ENCODE peak calls at places on chromosomes 16 and 17, in ten cellular contexts. One of them, this sample, is unnamed.

GRCh38 chr17:6454495-6455320 is 10.5 kb downstream of the PIMREG start:
- DNase-seq in SJSA1: no peak
- DNase-seq in PC-9: no peak
- DNase-seq in uterus: no peak
- DNase-seq in neural progenitor cell: peak; percentile 60
- DNase-seq in heart left ventricle: no peak
- DNase-seq in CD8-positive, alpha-beta T cell: no peak
- DNase-seq in iPS DF 6.9: no peak
- DNase-seq in gastrocnemius medialis: no peak
- DNase-seq in lung: no peak
- DNase-seq in this sample: no peak

GRCh38 chr16:21710938-21711337 is 47.2 kb downstream of the OTOA start:
- DNase-seq in SJSA1: no peak
- DNase-seq in PC-9: no peak
- DNase-seq in uterus: no peak
- DNase-seq in neural progenitor cell: no peak
- DNase-seq in heart left ventricle: no peak
- DNase-seq in CD8-positive, alpha-beta T cell: no peak
- DNase-seq in iPS DF 6.9: no peak
- DNase-seq in gastrocnemius medialis: no peak
- DNase-seq in lung: no peak
- DNase-seq in this sample: no peak

GRCh38 chr17:48729335-48730239 is 1.0 kb upstream of the HOXB13 start:
- DNase-seq in SJSA1: no peak
- DNase-seq in PC-9: no peak
- DNase-seq in uterus: no peak
- DNase-seq in neural progenitor cell: no peak
- DNase-seq in heart left ventricle: no peak
- DNase-seq in CD8-positive, alpha-beta T cell: no peak
- DNase-seq in iPS DF 6.9: no peak
- DNase-seq in gastrocnemius medialis: no peak
- DNase-seq in lung: no peak
- DNase-seq in this sample: no peak

GRCh38 chr16:6018848-6019489 is 921.4 kb upstream of the EEF2KMT start:
- DNase-seq in SJSA1: no peak
- DNase-seq in PC-9: no peak
- DNase-seq in uterus: no peak
- DNase-seq in neural progenitor cell: peak; percentile 68
- DNase-seq in heart left ventricle: no peak
- DNase-seq in CD8-positive, alpha-beta T cell: no peak
- DNase-seq in iPS DF 6.9: no peak
- DNase-seq in gastrocnemius medialis: no peak
- DNase-seq in lung: no peak
- DNase-seq in this sample: no peak

GRCh38 chr16:50699345-50700159 is 6.1 kb downstream of the NOD2 start:
- DNase-seq in SJSA1: no peak
- DNase-seq in PC-9: peak; percentile 84
- DNase-seq in uterus: no peak
- DNase-seq in neural progenitor cell: no peak
- DNase-seq in heart left ventricle: no peak
- DNase-seq in CD8-positive, alpha-beta T cell: no peak
- DNase-seq in iPS DF 6.9: no peak
- DNase-seq in gastrocnemius medialis: peak; percentile 94
- DNase-seq in lung: no peak
- DNase-seq in this sample: peak; percentile 95

GRCh38 chr16:12120331-12120981 is 143.9 kb downstream of the SNX29 start:
- DNase-seq in SJSA1: peak; percentile 92
- DNase-seq in PC-9: no peak
- DNase-seq in uterus: no peak
- DNase-seq in neural progenitor cell: no peak
- DNase-seq in heart left ventricle: peak; percentile 63
- DNase-seq in CD8-positive, alpha-beta T cell: no peak
- DNase-seq in iPS DF 6.9: no peak
- DNase-seq in gastrocnemius medialis: peak; percentile 18
- DNase-seq in lung: no peak
- DNase-seq in this sample: no peak

GRCh38 chr17:15350777-15351486 is 9.5 kb upstream of the TEKT3 start:
- DNase-seq in SJSA1: no peak
- DNase-seq in PC-9: no peak
- DNase-seq in uterus: peak; percentile 50
- DNase-seq in neural progenitor cell: no peak
- DNase-seq in heart left ventricle: no peak
- DNase-seq in CD8-positive, alpha-beta T cell: no peak
- DNase-seq in iPS DF 6.9: no peak
- DNase-seq in gastrocnemius medialis: no peak
- DNase-seq in lung: no peak
- DNase-seq in this sample: no peak

GRCh38 chr17:64994281-64994680 is 62.3 kb downstream of the GNA13 start:
- DNase-seq in SJSA1: no peak
- DNase-seq in PC-9: peak; percentile 65
- DNase-seq in uterus: no peak
- DNase-seq in neural progenitor cell: no peak
- DNase-seq in heart left ventricle: no peak
- DNase-seq in CD8-positive, alpha-beta T cell: no peak
- DNase-seq in iPS DF 6.9: no peak
- DNase-seq in gastrocnemius medialis: no peak
- DNase-seq in lung: no peak
- DNase-seq in this sample: no peak

GRCh38 chr16:4083347-4083870 is 32.8 kb downstream of the ADCY9 start:
- DNase-seq in SJSA1: no peak
- DNase-seq in PC-9: no peak
- DNase-seq in uterus: no peak
- DNase-seq in neural progenitor cell: no peak
- DNase-seq in heart left ventricle: no peak
- DNase-seq in CD8-positive, alpha-beta T cell: no peak
- DNase-seq in iPS DF 6.9: no peak
- DNase-seq in gastrocnemius medialis: no peak
- DNase-seq in lung: no peak
- DNase-seq in this sample: no peak

GRCh38 chr17:57600092-57600491 is 145.0 kb downstream of the CCDC182 start:
- DNase-seq in SJSA1: no peak
- DNase-seq in PC-9: no peak
- DNase-seq in uterus: no peak
- DNase-seq in neural progenitor cell: no peak
- DNase-seq in heart left ventricle: no peak
- DNase-seq in CD8-positive, alpha-beta T cell: peak; percentile 52
- DNase-seq in iPS DF 6.9: no peak
- DNase-seq in gastrocnemius medialis: no peak
- DNase-seq in lung: no peak
- DNase-seq in this sample: no peak

GRCh38 chr16:70738083-70738977 is 52.5 kb upstream of the MTSS2 start:
- DNase-seq in SJSA1: peak; percentile 61
- DNase-seq in PC-9: no peak
- DNase-seq in uterus: peak; percentile 71
- DNase-seq in neural progenitor cell: peak; percentile 61
- DNase-seq in heart left ventricle: peak; percentile 78
- DNase-seq in CD8-positive, alpha-beta T cell: peak; percentile 58
- DNase-seq in iPS DF 6.9: no peak
- DNase-seq in gastrocnemius medialis: peak; percentile 93
- DNase-seq in lung: peak; percentile 69
- DNase-seq in this sample: peak; percentile 35

GRCh38 chr16:84907575-84907974 is 87.8 kb downstream of the CRISPLD2 start:
- DNase-seq in SJSA1: no peak
- DNase-seq in PC-9: no peak
- DNase-seq in uterus: peak; percentile 68
- DNase-seq in neural progenitor cell: no peak
- DNase-seq in heart left ventricle: peak; percentile 49
- DNase-seq in CD8-positive, alpha-beta T cell: no peak
- DNase-seq in iPS DF 6.9: no peak
- DNase-seq in gastrocnemius medialis: peak; percentile 57
- DNase-seq in lung: no peak
- DNase-seq in this sample: no peak

DNA sequence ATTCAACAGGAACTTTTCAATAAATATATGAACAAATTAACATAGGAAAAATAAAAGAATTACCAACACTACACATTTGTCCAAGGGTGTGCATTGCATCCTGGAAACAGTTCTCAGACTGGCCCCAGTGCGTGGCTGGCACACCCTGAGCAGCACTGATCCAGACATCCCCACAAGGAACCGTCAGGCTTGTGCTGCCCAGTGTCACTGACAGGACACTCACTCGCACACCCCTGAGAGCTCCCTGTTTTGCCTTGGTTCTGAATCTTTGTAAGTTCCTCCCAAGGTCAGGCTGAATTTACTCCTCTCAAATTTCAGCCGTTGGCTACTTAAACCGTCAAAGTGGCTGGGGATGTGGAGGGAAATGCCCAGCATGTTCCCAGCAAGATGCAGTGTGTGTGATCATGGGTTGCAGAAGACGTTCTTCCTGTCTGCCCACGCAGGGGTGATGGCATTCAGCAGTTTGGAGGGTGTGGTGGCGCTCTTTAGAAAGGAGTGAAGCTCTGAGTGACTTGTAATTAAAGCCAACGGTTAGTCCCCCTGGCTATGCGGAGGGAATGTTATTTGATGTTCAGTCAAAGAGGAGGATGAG is 1.7 kb downstream of the MT2A start:
- DNase-seq in SJSA1: peak; percentile 82
- DNase-seq in PC-9: peak; percentile 72
- DNase-seq in uterus: peak; percentile 40
- DNase-seq in neural progenitor cell: no peak
- DNase-seq in heart left ventricle: no peak
- DNase-seq in CD8-positive, alpha-beta T cell: peak; percentile 84
- DNase-seq in iPS DF 6.9: no peak
- DNase-seq in gastrocnemius medialis: peak; percentile 86
- DNase-seq in lung: peak; percentile 58
- DNase-seq in this sample: peak; percentile 85
- H3K4me1 ChIP-seq in SJSA1: peaks cover 82% of the 10 kb centered on the region
- H3K4me1 ChIP-seq in PC-9: peaks cover 96% of the 10 kb centered on the region
- H3K4me1 ChIP-seq in uterus: peaks cover 7% of the 10 kb centered on the region
- H3K4me1 ChIP-seq in neural progenitor cell: peaks cover 18% of the 10 kb centered on the region
- H3K4me1 ChIP-seq in heart left ventricle: peaks cover 63% of the 10 kb centered on the region
- H3K4me1 ChIP-seq in CD8-positive, alpha-beta T cell: peaks cover 37% of the 10 kb centered on the region
- H3K4me1 ChIP-seq in iPS DF 6.9: peaks cover 2% of the 10 kb centered on the region
- H3K4me1 ChIP-seq in gastrocnemius medialis: peaks cover 58% of the 10 kb centered on the region
- H3K4me1 ChIP-seq in lung: peaks cover 9% of the 10 kb centered on the region
- H3K4me1 ChIP-seq in this sample: peaks cover 30% of the 10 kb centered on the region

GRCh38 chr17:49741009-49741691 is 22.8 kb downstream of the FAM117A start:
- DNase-seq in SJSA1: no peak
- DNase-seq in PC-9: no peak
- DNase-seq in uterus: no peak
- DNase-seq in neural progenitor cell: no peak
- DNase-seq in heart left ventricle: no peak
- DNase-seq in CD8-positive, alpha-beta T cell: no peak
- DNase-seq in iPS DF 6.9: no peak
- DNase-seq in gastrocnemius medialis: no peak
- DNase-seq in lung: no peak
- DNase-seq in this sample: peak; percentile 77

GRCh38 chr17:49741692-49742076 is 22.2 kb downstream of the FAM117A start:
- DNase-seq in SJSA1: no peak
- DNase-seq in PC-9: no peak
- DNase-seq in uterus: no peak
- DNase-seq in neural progenitor cell: no peak
- DNase-seq in heart left ventricle: no peak
- DNase-seq in CD8-positive, alpha-beta T cell: no peak
- DNase-seq in iPS DF 6.9: no peak
- DNase-seq in gastrocnemius medialis: no peak
- DNase-seq in lung: no peak
- DNase-seq in this sample: no peak

GRCh38 chr17:49739662-49740271 is 24.2 kb downstream of the FAM117A start:
- DNase-seq in SJSA1: no peak
- DNase-seq in PC-9: no peak
- DNase-seq in uterus: peak; percentile 76
- DNase-seq in neural progenitor cell: no peak
- DNase-seq in heart left ventricle: peak; percentile 73
- DNase-seq in CD8-positive, alpha-beta T cell: peak; percentile 99
- DNase-seq in iPS DF 6.9: no peak
- DNase-seq in gastrocnemius medialis: peak; percentile 89
- DNase-seq in lung: peak; percentile 66
- DNase-seq in this sample: peak; percentile 30

GRCh38 chr17:49742256-49742655 is 21.7 kb downstream of the FAM117A start:
- DNase-seq in SJSA1: no peak
- DNase-seq in PC-9: peak; percentile 19
- DNase-seq in uterus: no peak
- DNase-seq in neural progenitor cell: no peak
- DNase-seq in heart left ventricle: no peak
- DNase-seq in CD8-positive, alpha-beta T cell: no peak
- DNase-seq in iPS DF 6.9: no peak
- DNase-seq in gastrocnemius medialis: no peak
- DNase-seq in lung: no peak
- DNase-seq in this sample: no peak

GRCh38 chr17:49738456-49739163 is 25.3 kb downstream of the FAM117A start:
- DNase-seq in SJSA1: no peak
- DNase-seq in PC-9: no peak
- DNase-seq in uterus: no peak
- DNase-seq in neural progenitor cell: no peak
- DNase-seq in heart left ventricle: no peak
- DNase-seq in CD8-positive, alpha-beta T cell: no peak
- DNase-seq in iPS DF 6.9: no peak
- DNase-seq in gastrocnemius medialis: peak; percentile 62
- DNase-seq in lung: no peak
- DNase-seq in this sample: no peak
- H3K27ac ChIP-seq in SJSA1: no peak overlapping the region
- H3K27ac ChIP-seq in PC-9: no peak overlapping the region
- H3K27ac ChIP-seq in uterus: peak overlapping the region; percentile 93
- H3K27ac ChIP-seq in neural progenitor cell: peak overlapping the region; percentile 60
- H3K27ac ChIP-seq in heart left ventricle: peak overlapping the region; percentile 49
- H3K27ac ChIP-seq in CD8-positive, alpha-beta T cell: peak overlapping the region; percentile 77
- H3K27ac ChIP-seq in iPS DF 6.9: no peak overlapping the region
- H3K27ac ChIP-seq in gastrocnemius medialis: peak overlapping the region; percentile 27
- H3K27ac ChIP-seq in lung: peak overlapping the region; percentile 7
- H3K27ac ChIP-seq in this sample: no peak overlapping the region

DNA sequence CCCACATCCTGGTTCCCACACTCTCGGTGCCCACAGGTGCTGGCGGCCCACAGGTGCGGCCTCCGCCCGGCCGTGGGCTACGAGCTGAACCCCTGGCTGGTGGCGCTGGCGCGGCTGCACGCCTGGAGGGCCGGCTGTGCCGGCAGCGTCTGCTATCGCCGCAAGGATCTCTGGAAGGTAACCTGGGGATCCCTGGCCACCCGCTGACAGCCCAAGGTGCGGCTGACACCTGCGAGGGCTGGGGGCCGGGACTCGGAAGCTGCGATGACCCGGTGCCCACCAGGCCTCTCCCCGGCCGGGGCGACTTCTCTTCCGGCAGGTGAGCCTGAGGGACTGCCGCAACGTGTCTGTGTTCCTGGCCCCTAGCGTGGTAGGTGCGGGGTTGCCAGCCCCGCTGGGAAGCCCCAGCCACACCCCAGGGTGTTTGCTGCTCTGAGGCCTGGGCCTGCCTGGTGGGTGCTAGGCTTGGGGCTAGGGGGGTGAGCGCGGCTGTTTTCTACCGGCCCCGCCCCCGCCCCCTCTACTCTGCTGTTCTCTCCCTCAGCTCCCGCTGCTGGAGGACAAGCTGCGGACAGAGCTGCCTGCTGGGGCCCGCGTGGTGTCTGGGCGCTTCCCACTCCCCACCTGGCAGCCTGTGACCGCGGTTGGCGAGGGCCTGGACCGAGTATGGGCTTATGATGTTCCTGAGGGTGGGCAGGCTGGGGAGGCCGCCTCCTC is 977 bp downstream of the ANTKMT start:
- DNase-seq in SJSA1: no peak
- DNase-seq in PC-9: no peak
- DNase-seq in uterus: no peak
- DNase-seq in neural progenitor cell: no peak
- DNase-seq in heart left ventricle: no peak
- DNase-seq in CD8-positive, alpha-beta T cell: peak; percentile 65
- DNase-seq in iPS DF 6.9: no peak
- DNase-seq in gastrocnemius medialis: no peak
- DNase-seq in lung: no peak
- DNase-seq in this sample: no peak
- H3K4me1 ChIP-seq in SJSA1: peaks cover 34% of the 10 kb centered on the region
- H3K4me1 ChIP-seq in PC-9: peaks cover 25% of the 10 kb centered on the region
- H3K4me1 ChIP-seq in uterus: peaks cover 21% of the 10 kb centered on the region
- H3K4me1 ChIP-seq in neural progenitor cell: peaks cover 21% of the 10 kb centered on the region
- H3K4me1 ChIP-seq in heart left ventricle: peaks cover 31% of the 10 kb centered on the region
- H3K4me1 ChIP-seq in CD8-positive, alpha-beta T cell: peaks cover 47% of the 10 kb centered on the region
- H3K4me1 ChIP-seq in iPS DF 6.9: peaks cover 7% of the 10 kb centered on the region
- H3K4me1 ChIP-seq in gastrocnemius medialis: peaks cover 24% of the 10 kb centered on the region
- H3K4me1 ChIP-seq in lung: peaks cover 5% of the 10 kb centered on the region
- H3K4me1 ChIP-seq in this sample: peaks cover 6% of the 10 kb centered on the region

GRCh38 chr16:739560-740458 is 988 bp downstream of the CIAO3 start:
- DNase-seq in SJSA1: no peak
- DNase-seq in PC-9: peak; percentile 35
- DNase-seq in uterus: no peak
- DNase-seq in neural progenitor cell: no peak
- DNase-seq in heart left ventricle: no peak
- DNase-seq in CD8-positive, alpha-beta T cell: no peak
- DNase-seq in iPS DF 6.9: no peak
- DNase-seq in gastrocnemius medialis: no peak
- DNase-seq in lung: no peak
- DNase-seq in this sample: no peak
- H3K27ac ChIP-seq in SJSA1: no peak overlapping the region
- H3K27ac ChIP-seq in PC-9: no peak overlapping the region
- H3K27ac ChIP-seq in uterus: peak overlapping the region; percentile 67
- H3K27ac ChIP-seq in neural progenitor cell: no peak overlapping the region
- H3K27ac ChIP-seq in heart left ventricle: no peak overlapping the region
- H3K27ac ChIP-seq in CD8-positive, alpha-beta T cell: peak overlapping the region; percentile 74
- H3K27ac ChIP-seq in iPS DF 6.9: no peak overlapping the region
- H3K27ac ChIP-seq in gastrocnemius medialis: no peak overlapping the region
- H3K27ac ChIP-seq in lung: no peak overlapping the region
- H3K27ac ChIP-seq in this sample: peak overlapping the region; percentile 43